ENCODE peak calls at places on chromosomes 1 and 21, in six cellular contexts. One of them, this sample, is unnamed.

GRCh38 chr1:116855788-116856187 is 53.9 kb upstream of the PTGFRN start:
- DNase-seq in HEK293T: peak; percentile 62
- DNase-seq in cardiac fibroblast: no peak
- DNase-seq in PC-3: no peak
- DNase-seq in NT2/D1: no peak
- DNase-seq in HS-5: no peak
- DNase-seq in this sample: no peak

GRCh38 chr1:160748877-160749269 is 9.8 kb downstream of the SLAMF7 start:
- DNase-seq in HEK293T: no peak
- DNase-seq in cardiac fibroblast: peak; percentile 37
- DNase-seq in NT2/D1: no peak
- DNase-seq in PC-3: peak; percentile 78
- DNase-seq in HS-5: no peak
- DNase-seq in this sample: no peak

GRCh38 chr1:172252296-172252695 is 168.2 kb upstream of the C1orf105 start:
- DNase-seq in cardiac fibroblast: peak; percentile 89
- DNase-seq in HS-5: no peak
- DNase-seq in NT2/D1: no peak
- DNase-seq in PC-3: no peak
- DNase-seq in HEK293T: no peak
- DNase-seq in this sample: no peak

GRCh38 chr1:150876111-150876434 is 326 bp downstream of the ARNT start:
- DNase-seq in HS-5: peak; percentile 22
- DNase-seq in HEK293T: peak; percentile 67
- DNase-seq in PC-3: peak; percentile 52
- DNase-seq in cardiac fibroblast: peak; percentile 64
- DNase-seq in NT2/D1: peak; percentile 58
- DNase-seq in this sample: peak; percentile 81

GRCh38 chr1:62184291-62184690 is 10.4 kb upstream of the L1TD1 start:
- DNase-seq in PC-3: no peak
- DNase-seq in HS-5: no peak
- DNase-seq in HEK293T: no peak
- DNase-seq in NT2/D1: no peak
- DNase-seq in cardiac fibroblast: no peak
- DNase-seq in this sample: no peak

GRCh38 chr1:110055493-110056283 is 14.8 kb downstream of the ALX3 start:
- DNase-seq in HS-5: no peak
- DNase-seq in NT2/D1: no peak
- DNase-seq in cardiac fibroblast: peak; percentile 59
- DNase-seq in HEK293T: no peak
- DNase-seq in PC-3: no peak
- DNase-seq in this sample: no peak

GRCh38 chr21:38938343-38938742 is 132.6 kb downstream of the ETS2 start:
- DNase-seq in HEK293T: no peak
- DNase-seq in HS-5: no peak
- DNase-seq in cardiac fibroblast: peak; percentile 52
- DNase-seq in NT2/D1: peak; percentile 33
- DNase-seq in PC-3: no peak
- DNase-seq in this sample: peak; percentile 71

GRCh38 chr1:19424651-19425570 is 60.4 kb downstream of the CAPZB start:
- DNase-seq in PC-3: no peak
- DNase-seq in cardiac fibroblast: no peak
- DNase-seq in HEK293T: no peak
- DNase-seq in NT2/D1: no peak
- DNase-seq in HS-5: no peak
- DNase-seq in this sample: no peak

GRCh38 chr1:206490643-206491421 is 16.5 kb upstream of the RASSF5 start:
- DNase-seq in NT2/D1: no peak
- DNase-seq in HEK293T: no peak
- DNase-seq in cardiac fibroblast: peak; percentile 43
- DNase-seq in PC-3: no peak
- DNase-seq in HS-5: no peak
- DNase-seq in this sample: no peak

GRCh38 chr1:209232197-209232596 is 351.3 kb upstream of the CAMK1G start:
- DNase-seq in NT2/D1: no peak
- DNase-seq in PC-3: no peak
- DNase-seq in cardiac fibroblast: no peak
- DNase-seq in HS-5: no peak
- DNase-seq in HEK293T: no peak
- DNase-seq in this sample: no peak

GRCh38 chr21:22263890-22264289 is 1265.7 kb downstream of the NCAM2 start:
- DNase-seq in NT2/D1: no peak
- DNase-seq in cardiac fibroblast: no peak
- DNase-seq in PC-3: no peak
- DNase-seq in HEK293T: no peak
- DNase-seq in HS-5: no peak
- DNase-seq in this sample: no peak

GRCh38 chr1:62712625-62713243 is 24.5 kb upstream of the DOCK7 start:
- DNase-seq in cardiac fibroblast: no peak
- DNase-seq in HS-5: no peak
- DNase-seq in NT2/D1: no peak
- DNase-seq in PC-3: peak; percentile 45
- DNase-seq in HEK293T: no peak
- DNase-seq in this sample: no peak

GRCh38 chr1:218521414-218522169 is 176.5 kb downstream of the TGFB2 start:
- DNase-seq in HS-5: no peak
- DNase-seq in NT2/D1: peak; percentile 60
- DNase-seq in PC-3: peak; percentile 88
- DNase-seq in cardiac fibroblast: peak; percentile 60
- DNase-seq in HEK293T: peak; percentile 42
- DNase-seq in this sample: peak; percentile 88

GRCh38 chr21:15978158-15978805 is 248.5 kb downstream of the USP25 start:
- DNase-seq in HEK293T: no peak
- DNase-seq in NT2/D1: no peak
- DNase-seq in HS-5: no peak
- DNase-seq in cardiac fibroblast: peak; percentile 27
- DNase-seq in PC-3: no peak
- DNase-seq in this sample: peak; percentile 36

GRCh38 chr1:119477710-119478109 is 29.3 kb upstream of the HSD3B1 start:
- DNase-seq in cardiac fibroblast: no peak
- DNase-seq in HS-5: no peak
- DNase-seq in PC-3: peak; percentile 24
- DNase-seq in HEK293T: no peak
- DNase-seq in NT2/D1: no peak
- DNase-seq in this sample: peak; percentile 19

This sample was measured in GM23338.